ENCODE peak calls at places on chromosomes 13 and 19, in eight cellular contexts. Y, V, O, D, X, Z, E and M are unnamed samples.

GRCh38 chr13:31022491-31022890 is 90.0 kb downstream of the TEX26 start:
- DNase-seq in Y (no peak), V (no peak), O (no peak), D (no peak), X (no peak), Z (no peak), E (no peak), M (no peak)

GRCh38 chr13:20101467-20102316 is 59.2 kb downstream of the GJA3 start:
- DNase-seq in Y (no peak), V (no peak), O (no peak), D (no peak), X (no peak), Z (no peak), E (no peak), M (no peak)

GRCh38 chr13:53073711-53074110 is 45.1 kb downstream of the OLFM4 start:
- DNase-seq in Y (no peak), V (no peak), O (no peak), D (no peak), X (no peak), Z (no peak), E (no peak), M (no peak)

GRCh38 chr19:30665449-30665848 is 293.3 kb downstream of the ZNF536 start:
- DNase-seq in Y (no peak), V (no peak), O (no peak), D (no peak), X (no peak), Z (no peak), E (no peak), M (no peak)

GRCh38 chr19:35509018-35509652 is 4.3 kb downstream of the DMKN start:
- DNase-seq in Y (no peak), V (no peak), O (no peak), D (no peak), X (no peak), Z (peak), E (peak), M (no peak)

GRCh38 chr19:3668331-3669133 is 31.7 kb downstream of the PIP5K1C start:
- DNase-seq in Y (peak), V (no peak), O (no peak), D (no peak), X (no peak), Z (no peak), E (no peak), M (no peak)

GRCh38 chr19:4233282-4233853 is 4.0 kb downstream of the EBI3 start:
- DNase-seq in Y (no peak), V (no peak), O (no peak), D (peak), X (no peak), Z (peak), E (peak), M (peak)

GRCh38 chr19:3810708-3811355 is 24.7 kb upstream of the MATK start:
- DNase-seq in Y (no peak), V (no peak), O (no peak), D (no peak), X (no peak), Z (no peak), E (no peak), M (no peak)

GRCh38 chr19:10114651-10115391 is 3.3 kb downstream of the P2RY11 start:
- DNase-seq in Y (no peak), V (no peak), O (no peak), D (no peak), X (no peak), Z (peak), E (no peak), M (no peak)

GRCh38 chr13:49421391-49421790 is 22.5 kb downstream of the CAB39L start:
- DNase-seq in Y (no peak), V (no peak), O (no peak), D (no peak), X (no peak), Z (peak), E (no peak), M (no peak)

GRCh38 chr19:57947088-57947418 is 453 bp downstream of the ZNF256 start:
- DNase-seq in Y (no peak), V (no peak), O (no peak), D (no peak), X (no peak), Z (no peak), E (no peak), M (no peak)

GRCh38 chr13:90700340-90700739 is 647.1 kb upstream of the MIR17HG start:
- DNase-seq in Y (no peak), V (no peak), O (no peak), D (no peak), X (no peak), Z (no peak), E (no peak), M (no peak)

GRCh38 chr19:18168673-18169381 is 4.8 kb upstream of the IFI30 start:
- DNase-seq in Y (no peak), V (no peak), O (no peak), D (no peak), X (no peak), Z (no peak), E (no peak), M (no peak)

GRCh38 chr19:3362217-3362907 is 4.0 kb upstream of the NFIC start:
- DNase-seq in Y (no peak), V (no peak), O (no peak), D (no peak), X (no peak), Z (no peak), E (no peak), M (no peak)